ENCODE peak calls at places on chromosome 22, in five cellular contexts. L is left lung, E is mucosa of descending colon, K is activated B cell treated with CpG ODN at 0.5 μM for 24 hours, U is left colon. J is an unnamed sample.
A peak's percentile ranks its signal among the peaks of the same experiment; 100 is the strongest.

GRCh38 chr22:20729194-20729593 is 44.7 kb upstream of the SERPIND1 start:
- ATAC-seq in E (no peak), U (no peak), K (no peak), L (no peak), J (no peak)

GRCh38 chr22:21020802-21021429 is 6.0 kb downstream of the P2RX6 start:
- ATAC-seq in E (no peak), L (peak; percentile 46), U (no peak), K (peak; percentile 61), J (peak; percentile 76)

GRCh38 chr22:35821654-35822053 is 104.0 kb downstream of the APOL5 start:
- ATAC-seq in E (peak; percentile 95), L (peak; percentile 26), U (peak; percentile 94), K (no peak), J (no peak)

GRCh38 chr22:32849501-32849900 is 48.0 kb downstream of the TIMP3 start:
- ATAC-seq in E (no peak), L (no peak), K (no peak), U (no peak), J (no peak)

GRCh38 chr22:42152661-42153270 is 22.2 kb upstream of the CYP2D6 start:
- ATAC-seq in K (no peak), E (no peak), U (no peak), L (no peak), J (no peak)

GRCh38 chr22:33472462-33473344 is 414.5 kb upstream of the SYN3 start:
- ATAC-seq in U (no peak), E (no peak), K (peak; percentile 52), L (no peak), J (no peak)

GRCh38 chr22:48863965-48864538 is 963.6 kb downstream of the BRD1 start:
- ATAC-seq in L (no peak), U (no peak), K (no peak), E (no peak), J (no peak)

GRCh38 chr22:35384567-35384966 is 3.7 kb downstream of the HMOX1 start:
- ATAC-seq in E (no peak), K (no peak), L (peak; percentile 1), U (no peak), J (no peak)

GRCh38 chr22:24450600-24450999 is 23.2 kb downstream of the ADORA2A start:
- ATAC-seq in E (no peak), K (no peak), L (no peak), U (no peak), J (peak; percentile 59)

GRCh38 chr22:38490475-38490874 is 15.6 kb downstream of the DDX17 start:
- ATAC-seq in L (no peak), U (peak; percentile 5), K (peak; percentile 45), E (peak; percentile 6), J (no peak)

GRCh38 chr22:47199261-47199948 is 437.0 kb downstream of the TBC1D22A start:
- ATAC-seq in K (no peak), E (peak; percentile 11), L (no peak), U (peak; percentile 32), J (no peak)

GRCh38 chr22:20237480-20238440 is 30.4 kb downstream of the RTN4R start:
- ATAC-seq in E (peak; percentile 37), U (no peak), K (peak; percentile 56), L (peak; percentile 40), J (no peak)

GRCh38 chr22:40628354-40629042 is 8.0 kb downstream of the MRTFA start:
- ATAC-seq in U (peak; percentile 44), E (peak; percentile 37), L (peak; percentile 78), K (peak; percentile 50), J (no peak)

GRCh38 chr22:40265783-40266182 is 80.5 kb upstream of the ADSL start:
- ATAC-seq in K (no peak), L (peak; percentile 47), U (no peak), E (peak; percentile 16), J (no peak)

GRCh38 chr22:46115388-46115678 is 35.0 kb upstream of the PPARA start:
- ATAC-seq in K (no peak), E (no peak), U (peak; percentile 2), L (no peak), J (no peak)

GRCh38 chr22:23144926-23145906 is at the start of gene RAB36:
- ATAC-seq in K (peak; percentile 65), E (peak; percentile 86), L (peak; percentile 81), U (peak; percentile 75), J (peak; percentile 89)

GRCh38 chr22:24358105-24358836 is 69.1 kb upstream of the ADORA2A start:
- ATAC-seq in L (no peak), U (no peak), E (no peak), K (no peak), J (no peak)

GRCh38 chr22:19525666-19526065 is 1.5 kb upstream of the CLDN5 start:
- ATAC-seq in E (no peak), U (no peak), L (no peak), K (no peak), J (no peak)

GRCh38 chr22:18078329-18079041 is 695 bp downstream of the PEX26 start:
- ATAC-seq in E (peak; percentile 69), L (peak; percentile 54), U (peak; percentile 60), K (no peak), J (peak; percentile 38)

GRCh38 chr22:29615705-29616104 is 12.3 kb downstream of the NF2 start:
- ATAC-seq in L (no peak), E (no peak), K (no peak), U (no peak), J (no peak)

GRCh38 chr22:38335077-38335476 is 17.8 kb upstream of the CSNK1E start:
- ATAC-seq in L (no peak), K (no peak), U (no peak), E (no peak), J (no peak)

GRCh38 chr22:47040486-47041145 is 278.2 kb downstream of the TBC1D22A start:
- ATAC-seq in U (no peak), K (no peak), L (no peak), E (no peak), J (no peak)

GRCh38 chr22:44870021-44870420 is 117.6 kb downstream of the ARHGAP8 start:
- ATAC-seq in E (no peak), U (no peak), L (no peak), K (no peak), J (no peak)

GRCh38 chr22:38144025-38144405 is 33.5 kb upstream of the BAIAP2L2 start:
- ATAC-seq in L (no peak), K (no peak), U (peak; percentile 83), E (peak; percentile 73), J (no peak)

GRCh38 chr22:36946436-36947158 is 33.2 kb downstream of the CSF2RB start:
- ATAC-seq in L (no peak), E (peak; percentile 26), K (peak; percentile 64), U (no peak), J (no peak)

GRCh38 chr22:36052505-36052941 is 23.9 kb upstream of the RBFOX2 start:
- ATAC-seq in K (no peak), E (peak; percentile 67), L (peak; percentile 65), U (peak; percentile 62), J (no peak)

GRCh38 chr22:28817919-28818859 is 17.8 kb upstream of the XBP1 start:
- ATAC-seq in U (peak; percentile 56), K (no peak), L (peak; percentile 76), E (peak; percentile 69), J (no peak)

GRCh38 chr22:23282089-23282501 is 101.8 kb downstream of the BCR start:
- ATAC-seq in U (peak; percentile 35), K (no peak), L (peak; percentile 77), E (peak; percentile 21), J (peak; percentile 87)

GRCh38 chr22:29190051-29190450 is 15.6 kb upstream of the EMID1 start:
- ATAC-seq in L (no peak), E (no peak), U (no peak), K (no peak), J (no peak)

GRCh38 chr22:36395061-36395849 is 7.5 kb upstream of the MYH9 start:
- ATAC-seq in L (peak; percentile 65), K (no peak), E (peak; percentile 58), U (peak; percentile 46), J (no peak)

GRCh38 chr22:39612811-39613548 is 42.4 kb downstream of the CACNA1I start:
- ATAC-seq in L (no peak), U (no peak), K (no peak), E (no peak), J (no peak)

GRCh38 chr22:50267591-50268390 is 2.4 kb downstream of the MAPK11 start:
- ATAC-seq in L (peak; percentile 64), E (peak; percentile 70), K (peak; percentile 19), U (peak; percentile 61), J (no peak)

GRCh38 chr22:29311468-29312217 is 3.9 kb downstream of the RASL10A start:
- ATAC-seq in K (no peak), L (no peak), U (no peak), E (no peak), J (no peak)

GRCh38 chr22:44195189-44195871 is 14.6 kb downstream of the PARVG start:
- ATAC-seq in K (no peak), U (no peak), L (no peak), E (no peak), J (no peak)